ENCODE peak calls at places on chromosomes 3 and 15, in five cellular contexts. R is aorta, W is Caco-2, K is tibial nerve, Q is iris pigment epithelial cell. F is an unnamed sample.

GRCh38 chr3:170410428-170411029 is 8.1 kb upstream of the CLDN11 start:
- DNase-seq in R (no peak), W (no peak), K (peak; percentile 60), Q (peak; percentile 36), F (no peak)

GRCh38 chr3:194880940-194881925 is 195.6 kb downstream of the FAM43A start:
- DNase-seq in R (no peak), W (no peak), K (no peak), Q (no peak), F (no peak)

GRCh38 chr3:127064391-127065137 is 81.6 kb downstream of the PLXNA1 start:
- DNase-seq in R (no peak), W (no peak), K (no peak), Q (peak; percentile 70), F (no peak)

GRCh38 chr3:22980346-22980745 is 222.8 kb upstream of the UBE2E2 start:
- DNase-seq in R (no peak), W (no peak), K (no peak), Q (peak; percentile 78), F (no peak)

GRCh38 chr15:38453971-38454686 is at the start of gene FAM98B:
- DNase-seq in R (peak; percentile 96), W (peak; percentile 90), K (peak; percentile 86), Q (peak; percentile 89), F (peak; percentile 82)

GRCh38 chr3:33008282-33008681 is 56.8 kb downstream of the CCR4 start:
- DNase-seq in R (no peak), W (no peak), K (no peak), Q (no peak), F (no peak)

GRCh38 chr3:195809291-195809785 is 2.4 kb downstream of the MUC4 start:
- DNase-seq in R (peak; percentile 60), W (no peak), K (no peak), Q (no peak), F (no peak)

GRCh38 chr3:43435706-43436105 is 149.4 kb downstream of the SNRK start:
- DNase-seq in R (no peak), W (no peak), K (no peak), Q (no peak), F (no peak)

GRCh38 chr15:52789601-52790165 is 453 bp downstream of the ONECUT1 start:
- DNase-seq in R (peak; percentile 75), W (no peak), K (no peak), Q (peak; percentile 14), F (no peak)

GRCh38 chr3:190265795-190266194 is 56.5 kb downstream of the CLDN1 start:
- DNase-seq in R (no peak), W (no peak), K (peak; percentile 46), Q (peak; percentile 88), F (no peak)

GRCh38 chr15:99603828-99604227 is 38.0 kb downstream of the MEF2A start:
- DNase-seq in R (no peak), W (no peak), K (no peak), Q (no peak), F (no peak)

GRCh38 chr15:91884604-91885003 is 31.1 kb downstream of the SLCO3A1 start:
- DNase-seq in R (no peak), W (no peak), K (no peak), Q (no peak), F (no peak)

GRCh38 chr3:44983413-44984040 is 7.5 kb downstream of the EXOSC7 start:
- DNase-seq in R (no peak), W (no peak), K (no peak), Q (no peak), F (no peak)

GRCh38 chr3:15631426-15632211 is 30.1 kb downstream of the BTD start:
- DNase-seq in R (no peak), W (no peak), K (no peak), Q (peak; percentile 14), F (no peak)

GRCh38 chr3:108494862-108495531 is 15.4 kb downstream of the MYH15 start:
- DNase-seq in R (no peak), W (no peak), K (no peak), Q (no peak), F (no peak)

GRCh38 chr3:154758109-154758868 is 321.8 kb upstream of the MME start:
- DNase-seq in R (no peak), W (no peak), K (no peak), Q (peak; percentile 62), F (no peak)

GRCh38 chr15:31489801-31490646 is 163.4 kb downstream of the KLF13 start:
- DNase-seq in R (no peak), W (no peak), K (no peak), Q (peak; percentile 54), F (no peak)

GRCh38 chr3:12312010-12312409 is 23.1 kb downstream of the PPARG start:
- DNase-seq in R (no peak), W (no peak), K (no peak), Q (peak; percentile 32), F (no peak)